ENCODE peak calls at places on chromosome 21, in four cellular contexts. T, C, G and V are unnamed samples.

GRCh38 chr21:14120091-14120734 is 90.5 kb downstream of the LIPI start:
- DNase-seq in C (no peak), T (peak), G (no peak), V (peak)

GRCh38 chr21:44875341-44875740 is 1.9 kb upstream of the PTTG1IP start:
- DNase-seq in G (no peak), C (no peak), T (peak), V (no peak)

GRCh38 chr21:31184462-31184861 is 146.2 kb upstream of the KRTAP19-8 start:
- DNase-seq in T (no peak), C (no peak), G (no peak), V (peak)

GRCh38 chr21:41631564-41632461 is 123.9 kb upstream of the TMPRSS2 start:
- DNase-seq in G (no peak), T (peak), C (peak), V (no peak)

GRCh38 chr21:43632373-43632905 is 26.8 kb downstream of the HSF2BP start:
- DNase-seq in T (no peak), G (no peak), C (no peak), V (no peak)

GRCh38 chr21:42475526-42476492 is 20.2 kb downstream of the RSPH1 start:
- DNase-seq in T (no peak), C (no peak), G (no peak), V (no peak)

GRCh38 chr21:28487455-28488070 is 505.1 kb downstream of the LTN1 start:
- DNase-seq in G (no peak), T (no peak), C (no peak), V (no peak)

GRCh38 chr21:46294647-46295176 is 8.6 kb downstream of the YBEY start:
- DNase-seq in C (no peak), G (no peak), T (peak), V (peak)

GRCh38 chr21:44454747-44455523 is at the start of gene LRRC3:
- DNase-seq in T (no peak), C (peak), G (peak), V (peak)

GRCh38 chr21:41813226-41813625 is 46.4 kb upstream of the RIPK4 start:
- DNase-seq in G (no peak), C (peak), T (no peak), V (no peak)

GRCh38 chr21:23740463-23740862 is 1866.8 kb downstream of the MRPL39 start:
- DNase-seq in T (peak), C (no peak), G (no peak), V (no peak)
- TF ChIP-seq CTCF in T (no peak), C (no peak), G (no peak), V (no peak)

DNA sequence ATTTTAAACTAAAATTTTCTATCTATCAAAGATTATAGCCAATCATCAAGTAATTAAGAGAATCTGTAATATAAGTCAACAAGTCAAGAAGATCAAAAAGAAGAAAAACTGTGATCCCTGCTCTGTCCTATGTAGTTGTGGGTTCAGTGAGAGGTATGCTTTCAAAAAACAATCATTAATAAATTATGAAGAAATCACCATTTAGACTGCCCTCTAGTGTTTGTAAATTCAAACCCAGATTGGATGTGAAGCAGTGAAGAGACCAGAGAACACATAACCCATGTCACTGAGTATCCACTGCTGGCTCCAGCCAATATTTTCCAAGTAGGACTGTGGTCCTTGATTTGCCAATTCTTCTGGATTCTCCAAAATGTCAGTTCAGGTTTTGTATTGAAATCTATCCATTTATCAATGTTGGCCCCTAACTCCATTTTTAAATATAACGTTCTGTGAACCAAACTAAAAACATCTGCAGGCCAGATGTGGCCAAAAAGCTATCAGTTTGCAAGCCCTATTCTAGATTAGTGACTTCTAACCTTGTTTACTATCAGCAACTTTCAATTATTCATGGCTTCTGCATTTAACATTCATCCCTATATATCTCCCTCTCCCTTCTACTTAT is 467.5 kb upstream of the CXADR start:
- DNase-seq in T (peak), G (no peak), C (no peak), V (no peak)
- TF ChIP-seq CTCF in T (peak), G (no peak), C (peak), V (no peak)

GRCh38 chr21:32412162-32412997 is at the start of gene EVA1C:
- DNase-seq in G (peak), C (peak), T (peak), V (no peak)
- TF ChIP-seq CTCF in G (no peak), C (peak), T (no peak), V (no peak)

GRCh38 chr21:34513109-34513675 is 1.2 kb upstream of the KCNE1 start:
- DNase-seq in T (peak), G (no peak), C (no peak), V (no peak)

GRCh38 chr21:34511154-34511553 is 856 bp downstream of the KCNE1 start:
- DNase-seq in T (peak), G (no peak), C (no peak), V (no peak)

GRCh38 chr21:34511787-34512451 is at the start of gene KCNE1:
- DNase-seq in C (no peak), G (no peak), T (peak), V (no peak)

GRCh38 chr21:34510148-34511142 is 1.6 kb downstream of the KCNE1 start:
- DNase-seq in G (peak), C (peak), T (peak), V (peak)

DNA sequence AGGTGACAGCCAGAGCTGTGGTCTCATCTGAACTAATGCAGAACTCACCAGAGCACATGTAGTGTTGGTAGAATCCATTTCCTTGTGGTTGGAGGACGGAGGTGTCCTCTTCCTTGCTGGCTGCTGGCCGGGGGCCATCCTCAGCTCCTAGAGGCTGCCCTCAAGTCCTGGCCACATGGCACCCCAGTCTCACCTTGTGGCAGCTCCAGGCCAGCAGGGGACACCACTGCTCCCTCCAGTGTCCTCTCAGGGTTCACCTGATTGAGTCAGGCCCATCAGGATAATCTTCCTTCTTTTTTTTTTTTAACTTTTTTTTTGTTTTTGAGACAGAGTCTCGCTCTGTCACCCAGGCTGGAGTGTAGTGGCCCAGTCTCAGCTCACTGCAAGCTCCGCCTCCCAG is 2.9 kb downstream of the KCNE1 start:
- DNase-seq in G (no peak), C (no peak), T (no peak), V (peak)
- TF ChIP-seq CTCF in G (peak), C (peak), T (no peak), V (peak)